ENCODE peak calls at places on chromosomes 7 and 10, in ten cellular contexts. V is OCI-LY7; N is left lung; M is IMR-90; S is transverse colon; T is upper lobe of right lung; I is CD8-positive, alpha-beta memory T cell; Y is body of pancreas; H is cardiac muscle cell; X is PC-3. C is an unnamed sample.

GRCh38 chr10:110209926-110210662 is 2.7 kb downstream of the MXI1 start:
- DNase-seq in V (peak; percentile 60), N (peak; percentile 90), M (peak; percentile 29), S (peak; percentile 64), T (peak; percentile 75), I (no peak), Y (peak; percentile 61), H (peak; percentile 45), X (peak; percentile 30), C (peak; percentile 92)

GRCh38 chr10:49612513-49613159 is 1.2 kb upstream of the CHAT start:
- DNase-seq in V (no peak), N (no peak), M (no peak), S (no peak), T (peak; percentile 58), I (no peak), Y (no peak), H (no peak), X (peak; percentile 47), C (no peak)

GRCh38 chr7:80881361-80881760 is 37.5 kb downstream of the SEMA3C start:
- DNase-seq in V (no peak), N (no peak), M (no peak), S (no peak), T (no peak), I (no peak), Y (no peak), H (no peak), X (no peak), C (no peak)

GRCh38 chr10:122116331-122116730 is 127.4 kb downstream of the TACC2 start:
- DNase-seq in V (no peak), N (no peak), M (peak; percentile 96), S (no peak), T (no peak), I (no peak), Y (peak; percentile 27), H (peak; percentile 27), X (peak; percentile 26), C (no peak)

GRCh38 chr10:132068431-132069121 is 2.8 kb downstream of the JAKMIP3 start:
- DNase-seq in V (no peak), N (no peak), M (no peak), S (no peak), T (peak; percentile 46), I (no peak), Y (no peak), H (no peak), X (no peak), C (no peak)

GRCh38 chr10:63819753-63820347 is 298.6 kb downstream of the REEP3 start:
- DNase-seq in V (peak; percentile 20), N (no peak), M (peak; percentile 62), S (peak; percentile 55), T (peak; percentile 70), I (no peak), Y (peak; percentile 76), H (peak; percentile 86), X (peak; percentile 79), C (no peak)

GRCh38 chr10:44886966-44887365 is 24.2 kb upstream of the TMEM72 start:
- DNase-seq in V (no peak), N (no peak), M (no peak), S (no peak), T (no peak), I (no peak), Y (no peak), H (no peak), X (no peak), C (no peak)

GRCh38 chr10:118983263-118983662 is 46.3 kb upstream of the NANOS1 start:
- DNase-seq in V (no peak), N (no peak), M (no peak), S (no peak), T (no peak), I (no peak), Y (no peak), H (peak; percentile 38), X (no peak), C (peak; percentile 31)

GRCh38 chr7:107353701-107354100 is 116.2 kb upstream of the GPR22 start:
- DNase-seq in V (no peak), N (no peak), M (peak; percentile 79), S (no peak), T (no peak), I (no peak), Y (no peak), H (no peak), X (no peak), C (no peak)

GRCh38 chr10:60382946-60383681 is 6.6 kb downstream of the ANK3 start:
- DNase-seq in V (no peak), N (no peak), M (peak; percentile 43), S (no peak), T (no peak), I (no peak), Y (no peak), H (peak; percentile 40), X (peak; percentile 96), C (no peak)

GRCh38 chr10:101767600-101767945 is 8.3 kb downstream of the FGF8 start:
- DNase-seq in V (no peak), N (no peak), M (no peak), S (no peak), T (no peak), I (no peak), Y (no peak), H (no peak), X (no peak), C (no peak)

GRCh38 chr10:102869290-102870198 is at the start of gene AS3MT:
- DNase-seq in V (no peak), N (peak; percentile 83), M (no peak), S (peak; percentile 22), T (peak; percentile 73), I (no peak), Y (peak; percentile 27), H (peak; percentile 25), X (peak; percentile 23), C (no peak)

GRCh38 chr7:157537056-157537455 is 200.3 kb downstream of the DNAJB6 start:
- DNase-seq in V (no peak), N (peak; percentile 33), M (no peak), S (no peak), T (peak; percentile 11), I (no peak), Y (no peak), H (no peak), X (no peak), C (no peak)

GRCh38 chr7:3923307-3923918 is 622.4 kb downstream of the SDK1 start:
- DNase-seq in V (no peak), N (no peak), M (no peak), S (no peak), T (no peak), I (no peak), Y (peak; percentile 44), H (no peak), X (no peak), C (no peak)

GRCh38 chr10:110642980-110643655 is 1.0 kb upstream of the RBM20 start:
- DNase-seq in V (no peak), N (peak; percentile 60), M (no peak), S (no peak), T (no peak), I (no peak), Y (no peak), H (no peak), X (no peak), C (no peak)

DNA sequence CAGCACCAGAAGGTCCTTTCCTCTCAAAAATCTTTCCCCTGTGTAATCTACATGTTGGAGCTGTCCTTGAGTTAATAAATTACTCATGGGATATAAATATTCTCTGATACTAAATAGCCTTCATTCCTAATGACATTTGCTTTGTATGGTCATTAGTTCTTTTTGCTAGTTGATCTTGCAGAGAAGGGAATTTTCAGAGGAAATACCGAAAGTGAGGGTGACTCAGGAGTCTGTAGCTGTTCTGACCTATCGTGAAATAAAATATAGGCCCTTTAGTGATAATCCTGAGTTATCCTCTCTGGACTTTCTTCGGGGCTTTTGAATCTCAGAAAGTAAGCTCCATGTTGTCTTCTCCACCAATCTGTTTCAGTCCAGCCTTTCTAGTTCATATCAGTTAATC is 19.4 kb upstream of the CLDN12 start:
- DNase-seq in V (no peak), N (no peak), M (peak; percentile 79), S (no peak), T (no peak), I (no peak), Y (no peak), H (peak; percentile 39), X (peak; percentile 42), C (no peak)
- H3K4me3 ChIP-seq in V (no peak overlapping the region), N (no peak overlapping the region), M (no peak overlapping the region), S (no peak overlapping the region), T (no peak overlapping the region), I (no peak overlapping the region), Y (no peak overlapping the region), H (no peak overlapping the region), X (peak overlapping the region; percentile 36), C (no peak overlapping the region)

GRCh38 chr7:128852537-128853254 is 10.0 kb upstream of the ATP6V1F start:
- DNase-seq in V (no peak), N (no peak), M (no peak), S (no peak), T (no peak), I (no peak), Y (no peak), H (no peak), X (no peak), C (no peak)
- H3K36me3 ChIP-seq in V (no peaks in the 10 kb centered on the region), N (no peaks in the 10 kb centered on the region), M (peaks cover 89% of the 10 kb centered on the region), S (no peaks in the 10 kb centered on the region), T (no peaks in the 10 kb centered on the region), I (no peaks in the 10 kb centered on the region), Y (no peaks in the 10 kb centered on the region), H (peaks cover 93% of the 10 kb centered on the region), X (no peaks in the 10 kb centered on the region), C (peaks cover 97% of the 10 kb centered on the region)

DNA sequence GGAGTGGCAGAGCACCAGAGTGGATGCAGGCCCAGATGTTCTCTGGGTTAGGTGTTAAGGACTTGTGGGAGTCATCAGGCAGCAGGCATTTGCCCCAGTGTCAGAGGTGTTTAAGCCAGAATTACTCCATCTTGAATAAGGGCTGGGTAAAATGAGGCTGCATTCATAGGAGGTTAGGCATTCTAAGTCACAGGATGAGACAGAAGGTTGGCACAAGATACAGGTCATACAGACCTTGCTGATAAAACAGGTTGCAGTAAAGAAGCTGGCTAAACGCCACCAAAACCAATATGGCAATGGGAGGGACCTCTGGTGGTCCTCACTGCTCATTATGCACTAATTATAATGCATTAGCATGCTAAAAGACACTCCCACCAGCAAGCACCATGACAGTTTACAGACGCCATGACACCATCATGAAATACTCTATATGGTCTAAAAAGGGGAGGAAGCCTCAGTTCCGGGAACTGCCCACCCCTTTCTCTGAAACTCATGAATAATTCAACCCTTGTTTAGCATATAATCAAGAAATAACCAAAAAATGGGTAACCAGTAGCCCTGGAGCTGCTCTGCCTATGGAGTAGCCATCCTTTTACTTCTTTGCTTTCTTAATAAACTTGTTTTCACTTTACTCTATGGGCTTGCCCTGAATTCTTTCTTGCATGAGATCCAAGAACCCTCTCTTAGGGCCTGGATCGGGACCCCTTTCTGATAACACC is 882 bp upstream of the LRRC61 start:
- DNase-seq in V (no peak), N (no peak), M (no peak), S (no peak), T (no peak), I (peak; percentile 43), Y (peak; percentile 49), H (no peak), X (no peak), C (no peak)
- H3K4me3 ChIP-seq in V (no peak overlapping the region), N (peak overlapping the region; percentile 57), M (no peak overlapping the region), S (peak overlapping the region; percentile 60), T (peak overlapping the region; percentile 64), I (peak overlapping the region; percentile 64), Y (peak overlapping the region; percentile 14), H (peak overlapping the region; percentile 45), X (peak overlapping the region; percentile 81), C (peak overlapping the region; percentile 97)

DNA sequence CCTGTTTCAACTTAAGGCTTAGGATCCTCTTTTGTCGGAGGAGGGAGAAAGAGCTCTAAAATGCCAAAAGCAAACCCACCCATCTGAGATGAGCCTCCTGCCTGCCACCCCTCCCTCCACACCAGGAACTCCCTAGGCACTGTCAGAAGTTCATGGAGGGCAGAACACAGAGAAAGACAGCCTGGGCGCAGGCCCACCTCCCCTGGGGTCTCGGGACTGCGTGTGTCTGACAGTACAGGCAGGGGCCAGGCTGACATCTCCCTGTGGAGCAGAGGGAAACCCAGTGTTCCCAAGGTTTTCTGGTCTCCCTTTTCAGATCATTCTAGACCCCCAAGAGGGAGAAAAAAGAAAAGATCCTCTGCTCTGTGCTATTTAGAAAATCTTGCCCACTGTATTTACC is 5.3 kb downstream of the PDIA4 start:
- DNase-seq in V (no peak), N (no peak), M (no peak), S (no peak), T (no peak), I (no peak), Y (no peak), H (no peak), X (no peak), C (no peak)
- H3K36me3 ChIP-seq in V (peaks cover 65% of the 10 kb centered on the region), N (no peaks in the 10 kb centered on the region), M (peaks cover 19% of the 10 kb centered on the region), S (peaks cover 13% of the 10 kb centered on the region), T (peaks cover 30% of the 10 kb centered on the region), I (peaks cover 15% of the 10 kb centered on the region), Y (peaks cover 10% of the 10 kb centered on the region), H (peaks cover 20% of the 10 kb centered on the region), X (peaks cover 10% of the 10 kb centered on the region), C (peaks cover 25% of the 10 kb centered on the region)

C was measured in esophagus muscularis mucosa.